ENCODE peak calls at places on chromosomes 11 and 22, in ten cellular contexts. One of them, this sample, is unnamed.

GRCh38 chr11:61918251-61919112 is 1.1 kb upstream of the RAB3IL1 start:
- DNase-seq in BJ: no peak
- DNase-seq in tibial artery: peak
- DNase-seq in adrenal gland: peak
- DNase-seq in K562: no peak
- DNase-seq in fibroblast of lung: no peak
- DNase-seq in GM10248: no peak
- DNase-seq in tibial nerve: no peak
- DNase-seq in choroid plexus epithelial cell: no peak
- DNase-seq in PC-3: no peak
- DNase-seq in this sample: no peak

GRCh38 chr11:72058416-72059034 is 21.8 kb downstream of the NUMA1 start:
- DNase-seq in BJ: no peak
- DNase-seq in tibial artery: no peak
- DNase-seq in adrenal gland: no peak
- DNase-seq in K562: no peak
- DNase-seq in fibroblast of lung: peak
- DNase-seq in GM10248: no peak
- DNase-seq in tibial nerve: no peak
- DNase-seq in choroid plexus epithelial cell: peak
- DNase-seq in PC-3: no peak
- DNase-seq in this sample: peak

GRCh38 chr22:40040927-40041326 is 46.2 kb downstream of the FAM83F start:
- DNase-seq in BJ: no peak
- DNase-seq in tibial artery: peak
- DNase-seq in adrenal gland: peak
- DNase-seq in K562: peak
- DNase-seq in fibroblast of lung: no peak
- DNase-seq in GM10248: no peak
- DNase-seq in tibial nerve: peak
- DNase-seq in choroid plexus epithelial cell: peak
- DNase-seq in PC-3: peak
- DNase-seq in this sample: peak

GRCh38 chr11:60862171-60862570 is 5.2 kb upstream of the ZP1 start:
- DNase-seq in BJ: no peak
- DNase-seq in tibial artery: no peak
- DNase-seq in adrenal gland: no peak
- DNase-seq in K562: no peak
- DNase-seq in fibroblast of lung: no peak
- DNase-seq in GM10248: no peak
- DNase-seq in tibial nerve: no peak
- DNase-seq in choroid plexus epithelial cell: no peak
- DNase-seq in PC-3: no peak
- DNase-seq in this sample: no peak

GRCh38 chr11:62452261-62452660 is 33.4 kb downstream of the SCGB1A1 start:
- DNase-seq in BJ: no peak
- DNase-seq in tibial artery: no peak
- DNase-seq in adrenal gland: no peak
- DNase-seq in K562: no peak
- DNase-seq in fibroblast of lung: no peak
- DNase-seq in GM10248: no peak
- DNase-seq in tibial nerve: no peak
- DNase-seq in choroid plexus epithelial cell: no peak
- DNase-seq in PC-3: no peak
- DNase-seq in this sample: no peak

GRCh38 chr11:132043714-132044113 is 673.3 kb downstream of the NTM start:
- DNase-seq in BJ: no peak
- DNase-seq in tibial artery: no peak
- DNase-seq in adrenal gland: no peak
- DNase-seq in K562: no peak
- DNase-seq in fibroblast of lung: no peak
- DNase-seq in GM10248: no peak
- DNase-seq in tibial nerve: no peak
- DNase-seq in choroid plexus epithelial cell: no peak
- DNase-seq in PC-3: no peak
- DNase-seq in this sample: no peak

GRCh38 chr11:1373536-1374214 is 16.1 kb upstream of the BRSK2 start:
- DNase-seq in BJ: no peak
- DNase-seq in tibial artery: no peak
- DNase-seq in adrenal gland: no peak
- DNase-seq in K562: no peak
- DNase-seq in fibroblast of lung: peak
- DNase-seq in GM10248: no peak
- DNase-seq in tibial nerve: no peak
- DNase-seq in choroid plexus epithelial cell: peak
- DNase-seq in PC-3: no peak
- DNase-seq in this sample: no peak

GRCh38 chr11:15107730-15108515 is 6.8 kb upstream of the INSC start:
- DNase-seq in BJ: no peak
- DNase-seq in tibial artery: no peak
- DNase-seq in adrenal gland: no peak
- DNase-seq in K562: no peak
- DNase-seq in fibroblast of lung: peak
- DNase-seq in GM10248: no peak
- DNase-seq in tibial nerve: no peak
- DNase-seq in choroid plexus epithelial cell: no peak
- DNase-seq in PC-3: peak
- DNase-seq in this sample: peak

GRCh38 chr11:65701686-65702085 is 10.4 kb upstream of the KAT5 start:
- DNase-seq in BJ: no peak
- DNase-seq in tibial artery: no peak
- DNase-seq in adrenal gland: no peak
- DNase-seq in K562: no peak
- DNase-seq in fibroblast of lung: no peak
- DNase-seq in GM10248: no peak
- DNase-seq in tibial nerve: no peak
- DNase-seq in choroid plexus epithelial cell: no peak
- DNase-seq in PC-3: no peak
- DNase-seq in this sample: no peak

GRCh38 chr11:126968915-126969314 is 31.7 kb downstream of the KIRREL3 start:
- DNase-seq in BJ: no peak
- DNase-seq in tibial artery: no peak
- DNase-seq in adrenal gland: no peak
- DNase-seq in K562: peak
- DNase-seq in fibroblast of lung: peak
- DNase-seq in GM10248: no peak
- DNase-seq in tibial nerve: no peak
- DNase-seq in choroid plexus epithelial cell: no peak
- DNase-seq in PC-3: no peak
- DNase-seq in this sample: no peak
- TF ChIP-seq CTCF in BJ: no peak
- TF ChIP-seq CTCF in tibial artery: no peak
- TF ChIP-seq CTCF in adrenal gland: no peak
- TF ChIP-seq CTCF in K562: no peak
- TF ChIP-seq CTCF in fibroblast of lung: no peak
- TF ChIP-seq CTCF in GM10248: no peak
- TF ChIP-seq CTCF in tibial nerve: no peak
- TF ChIP-seq CTCF in choroid plexus epithelial cell: no peak
- TF ChIP-seq CTCF in PC-3: peak
- TF ChIP-seq CTCF in this sample: no peak

GRCh38 chr11:4830909-4831308 is 9.8 kb downstream of the OR51F2 start:
- DNase-seq in BJ: no peak
- DNase-seq in tibial artery: no peak
- DNase-seq in adrenal gland: no peak
- DNase-seq in K562: no peak
- DNase-seq in fibroblast of lung: no peak
- DNase-seq in GM10248: no peak
- DNase-seq in tibial nerve: no peak
- DNase-seq in choroid plexus epithelial cell: no peak
- DNase-seq in PC-3: no peak
- DNase-seq in this sample: no peak

GRCh38 chr11:4825132-4825531 is 4.0 kb downstream of the OR51F2 start:
- DNase-seq in BJ: no peak
- DNase-seq in tibial artery: no peak
- DNase-seq in adrenal gland: no peak
- DNase-seq in K562: no peak
- DNase-seq in fibroblast of lung: no peak
- DNase-seq in GM10248: no peak
- DNase-seq in tibial nerve: no peak
- DNase-seq in choroid plexus epithelial cell: no peak
- DNase-seq in PC-3: no peak
- DNase-seq in this sample: no peak

GRCh38 chr11:4821021-4821420 is at the start of gene OR51F2:
- DNase-seq in BJ: no peak
- DNase-seq in tibial artery: no peak
- DNase-seq in adrenal gland: no peak
- DNase-seq in K562: no peak
- DNase-seq in fibroblast of lung: no peak
- DNase-seq in GM10248: no peak
- DNase-seq in tibial nerve: no peak
- DNase-seq in choroid plexus epithelial cell: no peak
- DNase-seq in PC-3: no peak
- DNase-seq in this sample: no peak

DNA sequence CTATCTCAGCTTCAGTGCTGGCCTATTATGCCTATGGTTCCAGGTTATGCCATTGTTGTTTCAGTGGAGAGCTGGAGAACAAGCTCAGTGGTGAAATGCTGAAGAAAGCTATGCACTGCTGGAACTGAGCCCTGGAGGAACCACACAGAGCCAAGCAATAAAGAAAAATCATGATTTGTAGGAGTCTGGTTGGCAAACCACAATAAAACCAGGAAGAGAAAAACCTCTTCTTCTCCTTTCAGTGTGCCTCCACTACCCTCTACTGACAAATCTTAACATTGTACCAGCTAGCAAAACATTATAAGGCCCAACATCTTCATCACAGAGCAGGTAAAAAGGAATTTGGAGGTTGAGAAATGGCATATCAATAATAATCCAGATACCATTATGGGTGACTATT is 5.3 kb downstream of the OR51F2 start:
- DNase-seq in BJ: no peak
- DNase-seq in tibial artery: no peak
- DNase-seq in adrenal gland: no peak
- DNase-seq in K562: no peak
- DNase-seq in fibroblast of lung: peak
- DNase-seq in GM10248: no peak
- DNase-seq in tibial nerve: no peak
- DNase-seq in choroid plexus epithelial cell: peak
- DNase-seq in PC-3: no peak
- DNase-seq in this sample: no peak
- TF ChIP-seq CTCF in BJ: no peak
- TF ChIP-seq CTCF in tibial artery: peak
- TF ChIP-seq CTCF in adrenal gland: no peak
- TF ChIP-seq CTCF in K562: peak
- TF ChIP-seq CTCF in fibroblast of lung: peak
- TF ChIP-seq CTCF in GM10248: no peak
- TF ChIP-seq CTCF in tibial nerve: no peak
- TF ChIP-seq CTCF in choroid plexus epithelial cell: no peak
- TF ChIP-seq CTCF in PC-3: no peak
- TF ChIP-seq CTCF in this sample: no peak

DNA sequence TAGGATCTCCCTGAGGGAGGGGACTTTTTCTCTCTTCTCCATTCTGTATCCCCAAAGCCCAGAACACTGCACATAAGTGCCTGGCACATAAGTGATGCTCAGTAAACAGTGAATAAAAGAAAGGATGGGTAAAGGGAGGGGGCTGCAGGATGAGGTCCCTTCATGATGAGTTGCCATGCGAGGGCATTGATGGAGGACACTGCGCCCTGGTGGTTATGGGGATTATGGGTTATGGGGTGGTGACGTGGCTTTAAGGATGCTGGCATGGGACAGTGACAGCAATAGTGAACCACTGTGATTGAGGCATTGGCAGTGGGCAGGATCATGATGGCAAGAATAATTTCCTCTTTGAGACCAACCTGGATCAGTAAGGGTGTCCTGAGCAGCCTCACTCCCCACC is 43.9 kb upstream of the LRRC32 start:
- DNase-seq in BJ: no peak
- DNase-seq in tibial artery: no peak
- DNase-seq in adrenal gland: no peak
- DNase-seq in K562: no peak
- DNase-seq in fibroblast of lung: no peak
- DNase-seq in GM10248: no peak
- DNase-seq in tibial nerve: no peak
- DNase-seq in choroid plexus epithelial cell: no peak
- DNase-seq in PC-3: no peak
- DNase-seq in this sample: no peak
- TF ChIP-seq CTCF in BJ: no peak
- TF ChIP-seq CTCF in tibial artery: no peak
- TF ChIP-seq CTCF in adrenal gland: no peak
- TF ChIP-seq CTCF in K562: peak
- TF ChIP-seq CTCF in fibroblast of lung: no peak
- TF ChIP-seq CTCF in GM10248: no peak
- TF ChIP-seq CTCF in tibial nerve: no peak
- TF ChIP-seq CTCF in choroid plexus epithelial cell: peak
- TF ChIP-seq CTCF in PC-3: peak
- TF ChIP-seq CTCF in this sample: peak

GRCh38 chr22:24118689-24119384 is 62.5 kb upstream of the SUSD2 start:
- DNase-seq in BJ: no peak
- DNase-seq in tibial artery: no peak
- DNase-seq in adrenal gland: no peak
- DNase-seq in K562: no peak
- DNase-seq in fibroblast of lung: no peak
- DNase-seq in GM10248: no peak
- DNase-seq in tibial nerve: no peak
- DNase-seq in choroid plexus epithelial cell: no peak
- DNase-seq in PC-3: no peak
- DNase-seq in this sample: no peak

GRCh38 chr22:24119476-24119875 is 61.8 kb upstream of the SUSD2 start:
- DNase-seq in BJ: no peak
- DNase-seq in tibial artery: no peak
- DNase-seq in adrenal gland: no peak
- DNase-seq in K562: no peak
- DNase-seq in fibroblast of lung: no peak
- DNase-seq in GM10248: no peak
- DNase-seq in tibial nerve: no peak
- DNase-seq in choroid plexus epithelial cell: no peak
- DNase-seq in PC-3: no peak
- DNase-seq in this sample: no peak

GRCh38 chr22:24120029-24120428 is 61.3 kb upstream of the SUSD2 start:
- DNase-seq in BJ: no peak
- DNase-seq in tibial artery: no peak
- DNase-seq in adrenal gland: no peak
- DNase-seq in K562: no peak
- DNase-seq in fibroblast of lung: no peak
- DNase-seq in GM10248: no peak
- DNase-seq in tibial nerve: no peak
- DNase-seq in choroid plexus epithelial cell: no peak
- DNase-seq in PC-3: no peak
- DNase-seq in this sample: no peak

GRCh38 chr22:24115247-24116207 is 65.8 kb upstream of the SUSD2 start:
- DNase-seq in BJ: no peak
- DNase-seq in tibial artery: no peak
- DNase-seq in adrenal gland: no peak
- DNase-seq in K562: no peak
- DNase-seq in fibroblast of lung: no peak
- DNase-seq in GM10248: no peak
- DNase-seq in tibial nerve: no peak
- DNase-seq in choroid plexus epithelial cell: no peak
- DNase-seq in PC-3: no peak
- DNase-seq in this sample: no peak

DNA sequence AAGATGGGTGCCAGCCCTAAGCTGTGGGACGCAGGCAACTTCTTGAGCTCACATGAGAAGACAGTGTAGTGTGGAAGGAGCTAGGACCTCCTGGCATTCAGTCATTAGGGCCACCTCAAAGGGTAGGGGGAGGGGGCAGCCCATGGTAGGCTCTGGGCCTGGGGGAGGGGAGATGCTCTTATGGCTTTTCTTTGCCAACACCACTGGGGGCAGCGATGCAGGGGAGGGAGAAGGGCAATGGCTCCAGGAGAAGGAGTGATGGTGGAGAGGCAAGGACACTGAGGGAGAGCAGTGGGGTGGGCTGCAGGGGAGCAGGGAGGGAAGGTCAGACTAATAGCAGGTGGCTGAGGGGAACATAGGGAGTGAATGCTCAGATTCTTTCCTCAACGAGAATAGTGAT is 63.3 kb upstream of the SUSD2 start:
- DNase-seq in BJ: no peak
- DNase-seq in tibial artery: no peak
- DNase-seq in adrenal gland: no peak
- DNase-seq in K562: no peak
- DNase-seq in fibroblast of lung: no peak
- DNase-seq in GM10248: no peak
- DNase-seq in tibial nerve: no peak
- DNase-seq in choroid plexus epithelial cell: no peak
- DNase-seq in PC-3: no peak
- DNase-seq in this sample: no peak
- TF ChIP-seq CTCF in BJ: peak
- TF ChIP-seq CTCF in tibial artery: no peak
- TF ChIP-seq CTCF in adrenal gland: no peak
- TF ChIP-seq CTCF in K562: no peak
- TF ChIP-seq CTCF in fibroblast of lung: no peak
- TF ChIP-seq CTCF in GM10248: no peak
- TF ChIP-seq CTCF in tibial nerve: no peak
- TF ChIP-seq CTCF in choroid plexus epithelial cell: no peak
- TF ChIP-seq CTCF in PC-3: peak
- TF ChIP-seq CTCF in this sample: peak